ENCODE peak calls at places on chromosomes 5 and 9, in eight cellular contexts. E, R, K, Y, O, S, B and M are unnamed samples.

GRCh38 chr9:121876658-121877271 is 216.3 kb downstream of the TTLL11 start:
- DNase-seq in E (no peak), R (no peak), K (peak; percentile 64), Y (no peak), O (no peak), S (peak; percentile 52), B (no peak), M (no peak)

GRCh38 chr9:86846679-86847078 is 100.6 kb downstream of the GAS1 start:
- DNase-seq in E (no peak), R (no peak), K (no peak), Y (no peak), O (no peak), S (peak; percentile 15), B (no peak), M (no peak)

GRCh38 chr9:42396318-42396717 is 212.9 kb downstream of the SPATA31A6 start:
- DNase-seq in E (no peak), R (no peak), K (no peak), Y (no peak), O (no peak), S (no peak), B (no peak), M (no peak)

GRCh38 chr5:159581502-159582249 is 251.4 kb upstream of the IL12B start:
- DNase-seq in E (peak; percentile 37), R (peak; percentile 7), K (peak; percentile 97), Y (no peak), O (no peak), S (peak; percentile 21), B (no peak), M (no peak)

GRCh38 chr5:14715481-14715880 is 51.0 kb downstream of the OTULIN start:
- DNase-seq in E (no peak), R (no peak), K (peak; percentile 27), Y (no peak), O (no peak), S (no peak), B (no peak), M (no peak)

GRCh38 chr5:128681096-128681495 is 143.1 kb upstream of the FBN2 start:
- DNase-seq in E (no peak), R (no peak), K (no peak), Y (no peak), O (no peak), S (no peak), B (no peak), M (no peak)

GRCh38 chr9:84238652-84239051 is 101.9 kb downstream of the SLC28A3 start:
- DNase-seq in E (no peak), R (no peak), K (peak; percentile 27), Y (no peak), O (no peak), S (no peak), B (no peak), M (no peak)

GRCh38 chr5:10684303-10685086 is 76.5 kb downstream of the DAP start:
- DNase-seq in E (no peak), R (no peak), K (no peak), Y (no peak), O (no peak), S (no peak), B (no peak), M (peak; percentile 72)

GRCh38 chr5:150671509-150672236 is 10.6 kb downstream of the MYOZ3 start:
- DNase-seq in E (no peak), R (no peak), K (no peak), Y (no peak), O (peak; percentile 66), S (no peak), B (no peak), M (no peak)

GRCh38 chr9:92961627-92962302 is 14.4 kb downstream of the FGD3 start:
- DNase-seq in E (no peak), R (no peak), K (no peak), Y (no peak), O (peak; percentile 25), S (no peak), B (no peak), M (no peak)

GRCh38 chr5:137733011-137733410 is 2.9 kb downstream of the KLHL3 start:
- DNase-seq in E (no peak), R (no peak), K (no peak), Y (no peak), O (no peak), S (no peak), B (no peak), M (no peak)

GRCh38 chr9:121281614-121282291 is 13.8 kb downstream of the GSN start:
- DNase-seq in E (peak; percentile 90), R (peak; percentile 90), K (peak; percentile 81), Y (no peak), O (peak; percentile 95), S (no peak), B (peak; percentile 45), M (no peak)

GRCh38 chr5:32278403-32278802 is 34.3 kb downstream of the MTMR12 start:
- DNase-seq in E (no peak), R (no peak), K (peak; percentile 79), Y (no peak), O (no peak), S (peak; percentile 61), B (no peak), M (no peak)

GRCh38 chr9:114038724-114039313 is 39.3 kb downstream of the AMBP start:
- DNase-seq in E (no peak), R (no peak), K (no peak), Y (no peak), O (peak; percentile 32), S (no peak), B (no peak), M (no peak)

GRCh38 chr5:180340856-180341255 is 12.3 kb downstream of the GFPT2 start:
- DNase-seq in E (no peak), R (no peak), K (peak; percentile 23), Y (no peak), O (no peak), S (no peak), B (no peak), M (no peak)

GRCh38 chr9:35605336-35606137 is 475 bp downstream of the TESK1 start:
- DNase-seq in E (peak; percentile 61), R (no peak), K (peak; percentile 5), Y (no peak), O (no peak), S (no peak), B (no peak), M (peak; percentile 49)

GRCh38 chr5:113336975-113337374 is 97.8 kb downstream of the TSSK1B start:
- DNase-seq in E (no peak), R (peak; percentile 54), K (peak; percentile 87), Y (no peak), O (no peak), S (no peak), B (no peak), M (no peak)

GRCh38 chr9:115883467-115884329 is 269.9 kb upstream of the PAPPA start:
- DNase-seq in E (no peak), R (peak; percentile 13), K (peak; percentile 80), Y (no peak), O (no peak), S (peak; percentile 10), B (no peak), M (no peak)

GRCh38 chr9:134395002-134395517 is 68.8 kb downstream of the RXRA start:
- DNase-seq in E (no peak), R (no peak), K (no peak), Y (no peak), O (no peak), S (no peak), B (no peak), M (no peak)

GRCh38 chr9:532707-533106 is 308.8 kb upstream of the DMRT1 start:
- DNase-seq in E (no peak), R (no peak), K (no peak), Y (no peak), O (no peak), S (no peak), B (no peak), M (no peak)

GRCh38 chr5:126044111-126044668 is 379.0 kb upstream of the GRAMD2B start:
- DNase-seq in E (no peak), R (peak; percentile 57), K (peak; percentile 35), Y (no peak), O (no peak), S (peak; percentile 6), B (no peak), M (no peak)

GRCh38 chr5:128774605-128775004 is 190.7 kb upstream of the SLC27A6 start:
- DNase-seq in E (no peak), R (no peak), K (peak; percentile 63), Y (no peak), O (no peak), S (peak; percentile 13), B (no peak), M (no peak)

GRCh38 chr5:37721447-37721871 is 118.4 kb downstream of the GDNF start:
- DNase-seq in E (no peak), R (no peak), K (peak; percentile 85), Y (no peak), O (no peak), S (no peak), B (no peak), M (peak; percentile 43)

DNA sequence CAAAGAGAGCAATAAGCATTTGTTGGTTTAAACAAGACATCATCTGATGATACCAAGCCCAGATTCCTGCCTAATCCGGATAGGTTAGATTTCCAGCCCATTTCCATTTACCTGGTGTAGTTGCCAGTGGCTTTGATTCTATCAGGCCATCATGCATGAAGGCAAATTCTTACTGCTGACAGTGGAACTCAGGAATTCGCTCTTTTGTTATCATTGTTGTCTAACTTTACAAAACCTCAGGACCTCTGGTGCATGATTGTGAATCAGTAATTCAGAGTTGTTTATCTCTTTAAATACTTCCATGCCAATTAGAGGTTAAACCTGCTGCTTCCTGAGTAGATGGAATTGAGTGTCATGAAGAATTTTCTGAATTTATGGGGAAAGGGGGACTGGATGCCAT is 76.5 kb downstream of the C9orf152 start:
- DNase-seq in E (no peak), R (no peak), K (no peak), Y (no peak), O (no peak), S (no peak), B (no peak), M (no peak)
- H3K4me3 ChIP-seq in E (no peak overlapping the region), R (no peak overlapping the region), K (no peak overlapping the region), Y (no peak overlapping the region), O (no peak overlapping the region), S (no peak overlapping the region), B (no peak overlapping the region), M (no peak overlapping the region)

GRCh38 chr5:25544652-25545249 is 900.0 kb upstream of the CDH10 start:
- DNase-seq in E (no peak), R (no peak), K (peak; percentile 9), Y (no peak), O (no peak), S (no peak), B (no peak), M (no peak)
- TF ChIP-seq CTCF in E (peak; percentile 4), R (no peak), K (peak; percentile 34), Y (peak; percentile 59), O (no peak), S (no peak), B (no peak), M (peak; percentile 38)

GRCh38 chr5:16179936-16180788 is 571 bp upstream of the MARCHF11 start:
- DNase-seq in E (no peak), R (no peak), K (no peak), Y (no peak), O (no peak), S (no peak), B (no peak), M (no peak)
- H3K4me3 ChIP-seq in E (peak overlapping the region; percentile 51), R (peak overlapping the region; percentile 32), K (no peak overlapping the region), Y (peak overlapping the region; percentile 36), O (no peak overlapping the region), S (no peak overlapping the region), B (no peak overlapping the region), M (no peak overlapping the region)

GRCh38 chr9:112361602-112362001 is 18.3 kb upstream of the HSDL2 start:
- DNase-seq in E (no peak), R (no peak), K (peak; percentile 72), Y (no peak), O (no peak), S (no peak), B (no peak), M (no peak)
- TF ChIP-seq CTCF in E (peak; percentile 13), R (peak; percentile 39), K (peak; percentile 6), Y (peak; percentile 92), O (peak; percentile 73), S (peak; percentile 44), B (peak; percentile 60), M (peak; percentile 18)